ENCODE peak calls at places on chromosomes 16 and 17, in five cellular contexts. G is activated CD8-positive, alpha-beta memory T cell treated with anti-CD3 and anti-CD28 coated beads for 24 hours; C is GM12891; R is hypothalamus; N is amygdala. D is an unnamed sample.

GRCh38 chr17:73722163-73722562 is 77.9 kb upstream of the SDK2 start:
- DNase-seq in R (no peak), N (no peak), G (no peak), C (no peak), D (no peak)

GRCh38 chr16:12898556-12898955 is 2.8 kb upstream of the SHISA9 start:
- DNase-seq in G (no peak), N (no peak), C (no peak), R (no peak), D (no peak)

GRCh38 chr16:66878067-66878466 is 2.2 kb upstream of the PDP2 start:
- DNase-seq in G (peak), R (no peak), C (no peak), N (no peak), D (no peak)

GRCh38 chr16:10619271-10619849 is 39.0 kb upstream of the EMP2 start:
- DNase-seq in G (no peak), R (no peak), C (no peak), N (no peak), D (no peak)

GRCh38 chr16:85531516-85531915 is 81.6 kb upstream of the GSE1 start:
- DNase-seq in G (no peak), N (no peak), R (no peak), C (no peak), D (no peak)

GRCh38 chr16:52265446-52265861 is 281.5 kb downstream of the TOX3 start:
- DNase-seq in R (no peak), C (no peak), G (no peak), N (no peak), D (no peak)

GRCh38 chr16:5875416-5875815 is 777.8 kb upstream of the EEF2KMT start:
- DNase-seq in G (no peak), C (no peak), N (no peak), R (no peak), D (no peak)

GRCh38 chr17:59668816-59669215 is 38.4 kb downstream of the PTRH2 start:
- DNase-seq in R (no peak), N (no peak), C (no peak), G (no peak), D (no peak)

GRCh38 chr16:5025171-5025632 is 8.5 kb downstream of the NAGPA start:
- DNase-seq in R (peak), C (no peak), N (peak), G (no peak), D (peak)

GRCh38 chr16:13638218-13638617 is 281.7 kb upstream of the ERCC4 start:
- DNase-seq in C (no peak), N (no peak), R (no peak), G (no peak), D (no peak)

GRCh38 chr17:42924891-42925290 is 24.3 kb downstream of the G6PC1 start:
- DNase-seq in N (no peak), G (no peak), R (no peak), C (no peak), D (no peak)

GRCh38 chr16:10806698-10807097 is 11.9 kb downstream of the TVP23A start:
- DNase-seq in N (no peak), C (no peak), R (no peak), G (no peak), D (no peak)

GRCh38 chr17:65047939-65048338 is 8.6 kb downstream of the GNA13 start:
- DNase-seq in N (no peak), R (no peak), C (no peak), G (no peak), D (no peak)

GRCh38 chr16:21598676-21599157 is 660 bp upstream of the METTL9 start:
- DNase-seq in R (peak), C (no peak), G (no peak), N (no peak), D (no peak)

GRCh38 chr17:83089322-83090156 is 10.1 kb downstream of the METRNL start:
- DNase-seq in C (no peak), N (no peak), G (no peak), R (no peak), D (no peak)

GRCh38 chr16:70589998-70590471 is 56.3 kb upstream of the IL34 start:
- DNase-seq in G (no peak), C (no peak), R (no peak), N (no peak), D (no peak)

GRCh38 chr17:50944054-50944901 is 78.1 kb upstream of the TOB1 start:
- DNase-seq in G (peak), R (peak), C (peak), N (no peak), D (peak)

GRCh38 chr17:80315517-80316182 is 55.0 kb downstream of the RNF213 start:
- DNase-seq in R (no peak), G (no peak), N (no peak), C (no peak), D (no peak)

GRCh38 chr16:30416624-30417298 is 9.4 kb downstream of the ZNF771 start:
- DNase-seq in N (no peak), R (no peak), C (no peak), G (no peak), D (no peak)

GRCh38 chr16:66130296-66130910 is 236.1 kb upstream of the CDH5 start:
- DNase-seq in N (no peak), G (no peak), R (no peak), C (no peak), D (no peak)

GRCh38 chr16:74463888-74464287 is 42.6 kb upstream of the CLEC18B start:
- DNase-seq in N (no peak), R (no peak), G (no peak), C (peak), D (no peak)

GRCh38 chr17:40218740-40219072 is 398 bp upstream of the WIPF2 start:
- DNase-seq in R (peak), C (peak), G (peak), N (peak), D (peak)

GRCh38 chr17:78174332-78174869 is 6.0 kb downstream of the SYNGR2 start:
- DNase-seq in N (peak), C (no peak), R (peak), G (peak), D (peak)

GRCh38 chr17:46818319-46818928 is at the start of gene WNT3:
- DNase-seq in R (no peak), C (peak), G (peak), N (no peak), D (peak)

D was measured in substantia nigra.